ENCODE peak calls at places on chromosomes 3 and 15, in six cellular contexts. G is GM20000, Q is EH, I is endothelial cell, R is Calu3, M is HEK293T. E is an unnamed sample.

GRCh38 chr3:190193210-190193609 is 72.5 kb upstream of the P3H2 start:
- DNase-seq in G (no peak), R (no peak), I (no peak), Q (peak; percentile 42), M (no peak), E (no peak)

GRCh38 chr3:132596326-132596725 is 744 bp upstream of the ACKR4 start:
- DNase-seq in Q (no peak), G (no peak), I (no peak), R (no peak), M (no peak), E (no peak)

GRCh38 chr3:71131893-71132314 is 451.6 kb downstream of the FOXP1 start:
- DNase-seq in G (no peak), I (no peak), Q (no peak), R (no peak), M (no peak), E (no peak)

GRCh38 chr15:73996939-73997338 is 2.4 kb downstream of the PML start:
- DNase-seq in Q (peak; percentile 71), G (peak; percentile 48), I (peak; percentile 30), M (no peak), R (no peak), E (peak; percentile 43)

GRCh38 chr3:32249184-32249782 is 10.8 kb downstream of the CMTM8 start:
- DNase-seq in Q (peak; percentile 88), I (no peak), R (no peak), G (no peak), M (no peak), E (peak; percentile 92)

GRCh38 chr15:79942656-79943481 is 28.1 kb downstream of the BCL2A1 start:
- DNase-seq in M (no peak), Q (peak; percentile 59), G (no peak), R (no peak), I (no peak), E (peak; percentile 10)

GRCh38 chr3:30611613-30612421 is 5.4 kb downstream of the TGFBR2 start:
- DNase-seq in I (no peak), G (no peak), R (no peak), Q (peak; percentile 69), M (no peak), E (no peak)

GRCh38 chr15:82186748-82187415 is 75.7 kb downstream of the EFL1 start:
- DNase-seq in R (no peak), M (no peak), G (peak; percentile 29), I (no peak), Q (no peak), E (no peak)

GRCh38 chr3:72311425-72311824 is 526.5 kb upstream of the PROK2 start:
- DNase-seq in I (no peak), M (no peak), Q (peak; percentile 31), R (no peak), G (no peak), E (no peak)

GRCh38 chr3:128804017-128804816 is 75.2 kb upstream of the ACAD9 start:
- DNase-seq in I (peak; percentile 32), M (no peak), G (peak; percentile 85), Q (peak; percentile 43), R (no peak), E (peak; percentile 53)

GRCh38 chr3:9196009-9196408 is 53.4 kb downstream of the SRGAP3 start:
- DNase-seq in M (no peak), I (no peak), R (no peak), Q (no peak), G (no peak), E (no peak)

GRCh38 chr3:136858381-136858780 is 3.6 kb upstream of the NCK1 start:
- DNase-seq in R (no peak), M (no peak), G (no peak), I (no peak), Q (peak; percentile 57), E (no peak)

GRCh38 chr3:134885877-134886621 is 91.0 kb downstream of the EPHB1 start:
- DNase-seq in R (peak; percentile 21), G (peak; percentile 13), I (no peak), Q (peak; percentile 36), M (no peak), E (peak; percentile 9)

GRCh38 chr3:45185052-45185451 is 38.9 kb upstream of the CDCP1 start:
- DNase-seq in Q (no peak), G (no peak), I (no peak), R (no peak), M (no peak), E (no peak)

GRCh38 chr15:65937476-65937875 is 68.2 kb downstream of the RAB11A start:
- DNase-seq in R (peak; percentile 22), G (no peak), I (no peak), M (no peak), Q (peak; percentile 41), E (no peak)

GRCh38 chr15:62607643-62608042 is 434.9 kb upstream of the TPM1 start:
- DNase-seq in M (no peak), Q (peak; percentile 70), R (no peak), G (no peak), I (no peak), E (peak; percentile 60)

GRCh38 chr15:22895465-22896190 is 57.2 kb downstream of the NIPA2 start:
- DNase-seq in G (peak; percentile 49), I (no peak), R (peak; percentile 66), M (no peak), Q (peak; percentile 73), E (peak; percentile 31)

GRCh38 chr3:129263161-129263910 is 13.9 kb downstream of the COPG1 start:
- DNase-seq in R (no peak), M (no peak), I (no peak), G (no peak), Q (no peak), E (no peak)

GRCh38 chr15:58988011-58988785 is 735 bp downstream of the RNF111 start:
- DNase-seq in R (peak; percentile 70), M (peak; percentile 49), Q (peak; percentile 42), G (peak; percentile 69), I (peak; percentile 77), E (peak; percentile 30)

GRCh38 chr3:127204841-127205582 is 12.1 kb downstream of the PRR23E start:
- DNase-seq in M (no peak), I (no peak), Q (no peak), G (no peak), R (no peak), E (no peak)

GRCh38 chr3:127754411-127755304 is 67.7 kb downstream of the MGLL start:
- DNase-seq in R (no peak), G (peak; percentile 59), I (no peak), Q (no peak), M (no peak), E (no peak)

GRCh38 chr15:40097096-40097967 is 11.3 kb downstream of the BMF start:
- DNase-seq in Q (no peak), M (no peak), G (no peak), I (no peak), R (no peak), E (no peak)

GRCh38 chr15:82540984-82541431 is 751 bp upstream of the RPS17 start:
- DNase-seq in I (no peak), R (peak; percentile 16), M (peak; percentile 43), Q (peak; percentile 32), G (no peak), E (no peak)

GRCh38 chr3:129315386-129315991 is 36.8 kb downstream of the HMCES start:
- DNase-seq in M (no peak), Q (peak; percentile 29), R (peak; percentile 56), G (peak; percentile 69), I (no peak), E (peak; percentile 33)

GRCh38 chr15:80920271-80920699 is 69.3 kb downstream of the MESD start:
- DNase-seq in I (no peak), M (no peak), G (peak; percentile 22), R (no peak), Q (no peak), E (no peak)

GRCh38 chr3:178950676-178951075 is 120.9 kb downstream of the ZMAT3 start:
- DNase-seq in M (no peak), Q (peak; percentile 14), R (no peak), I (no peak), G (no peak), E (peak; percentile 7)

GRCh38 chr15:32878849-32879795 is 161.3 kb downstream of the GREM1 start:
- DNase-seq in I (no peak), Q (peak; percentile 32), R (no peak), G (no peak), M (no peak), E (no peak)

GRCh38 chr3:46871222-46871621 is 6.3 kb upstream of the PTH1R start:
- DNase-seq in Q (peak; percentile 47), I (no peak), M (no peak), R (no peak), G (no peak), E (no peak)

GRCh38 chr3:193016437-193016887 is 98.8 kb upstream of the MB21D2 start:
- DNase-seq in M (no peak), I (peak; percentile 12), Q (peak; percentile 14), R (no peak), G (no peak), E (peak; percentile 50)

E was measured in astrocyte of the spinal cord.